ENCODE peak calls at places on chromosome 1, in nine cellular contexts. K is left ventricle myocardium inferior; C is body of pancreas; Y is IMR-90; V is CD4-positive, CD25-positive, alpha-beta regulatory T cell; M is tibial nerve; U is transverse colon; A is PC-3; H is neural progenitor cell. T is an unnamed sample. For H3K27me3, the result is how much of the 10 kb centered on the place peaks cover.

GRCh38 chr1:53198241-53198651 is 1.6 kb downstream of the CPT2 start:
- DNase-seq in K (no peak), C (no peak), Y (no peak), V (no peak), M (peak), U (peak), A (no peak), H (no peak), T (peak)

GRCh38 chr1:159985456-159985855 is 31.4 kb upstream of the SLAMF9 start:
- DNase-seq in K (no peak), C (no peak), Y (no peak), V (no peak), M (no peak), U (no peak), A (no peak), H (no peak), T (no peak)

GRCh38 chr1:8134546-8135235 is 108.6 kb upstream of the ERRFI1 start:
- DNase-seq in K (no peak), C (no peak), Y (no peak), V (no peak), M (no peak), U (no peak), A (no peak), H (no peak), T (no peak)

GRCh38 chr1:1430114-1430982 is 5.1 kb upstream of the VWA1 start:
- DNase-seq in K (peak), C (peak), Y (peak), V (no peak), M (peak), U (no peak), A (no peak), H (peak), T (no peak)

GRCh38 chr1:51990478-51990965 is at the start of gene RAB3B:
- DNase-seq in K (peak), C (peak), Y (peak), V (peak), M (no peak), U (peak), A (peak), H (peak), T (peak)

GRCh38 chr1:36349241-36349671 is 25.8 kb upstream of the EVA1B start:
- DNase-seq in K (no peak), C (no peak), Y (peak), V (no peak), M (no peak), U (no peak), A (peak), H (no peak), T (no peak)

GRCh38 chr1:157700305-157700704 is 264 bp downstream of the FCRL3 start:
- DNase-seq in K (no peak), C (no peak), Y (no peak), V (no peak), M (no peak), U (no peak), A (no peak), H (no peak), T (no peak)

GRCh38 chr1:7408771-7409150 is 362.3 kb upstream of the VAMP3 start:
- DNase-seq in K (no peak), C (no peak), Y (no peak), V (no peak), M (no peak), U (no peak), A (no peak), H (no peak), T (no peak)

GRCh38 chr1:60367522-60367921 is 294.0 kb upstream of the C1orf87 start:
- DNase-seq in K (no peak), C (no peak), Y (no peak), V (no peak), M (no peak), U (no peak), A (no peak), H (peak), T (no peak)

GRCh38 chr1:156144747-156145146 is 8.6 kb upstream of the SEMA4A start:
- DNase-seq in K (no peak), C (no peak), Y (no peak), V (no peak), M (no peak), U (no peak), A (peak), H (no peak), T (no peak)

GRCh38 chr1:84960371-84960770 is 36.5 kb downstream of the MCOLN2 start:
- DNase-seq in K (no peak), C (no peak), Y (peak), V (no peak), M (no peak), U (no peak), A (peak), H (no peak), T (no peak)

GRCh38 chr1:204220217-204220616 is 6.4 kb upstream of the GOLT1A start:
- DNase-seq in K (no peak), C (no peak), Y (no peak), V (no peak), M (no peak), U (no peak), A (no peak), H (no peak), T (no peak)

GRCh38 chr1:236144446-236145150 is 2.3 kb downstream of the GPR137B start:
- DNase-seq in K (no peak), C (no peak), Y (peak), V (no peak), M (no peak), U (no peak), A (no peak), H (peak), T (peak)

GRCh38 chr1:8089535-8090228 is 63.6 kb upstream of the ERRFI1 start:
- DNase-seq in K (no peak), C (no peak), Y (peak), V (no peak), M (no peak), U (no peak), A (peak), H (no peak), T (no peak)

DNA sequence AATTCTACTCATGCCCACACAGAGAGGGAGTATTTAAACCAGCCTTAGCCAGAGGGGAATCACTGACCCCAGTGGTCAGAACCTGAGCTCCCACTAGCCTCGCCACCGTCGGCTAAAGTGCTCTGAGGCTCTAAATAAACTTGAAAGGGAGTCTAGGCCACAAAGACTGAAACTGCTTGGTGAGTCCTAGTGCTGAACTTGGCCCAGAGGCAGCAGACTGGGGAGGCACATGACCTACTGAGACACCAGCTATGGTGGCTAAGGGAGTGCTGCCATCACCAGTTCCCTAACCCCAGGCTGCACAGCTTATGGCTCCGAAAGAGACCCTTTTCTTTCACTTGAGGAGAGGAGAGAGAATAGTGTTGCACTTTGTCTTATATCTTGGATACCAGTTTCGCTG is 1542.8 kb downstream of the KCNT2 start:
- DNase-seq in K (no peak), C (no peak), Y (no peak), V (no peak), M (no peak), U (no peak), A (no peak), H (no peak), T (no peak)
- H3K27me3 ChIP-seq in K (under half), C (under half), Y (under half), V (under half), M (under half), U (under half), A (under half), H (under half), T (under half)

GRCh38 chr1:4512622-4513021 is 141.8 kb upstream of the AJAP1 start:
- DNase-seq in K (peak), C (peak), Y (no peak), V (no peak), M (peak), U (no peak), A (no peak), H (no peak), T (no peak)

GRCh38 chr1:4513326-4514114 is 140.9 kb upstream of the AJAP1 start:
- DNase-seq in K (no peak), C (no peak), Y (no peak), V (no peak), M (no peak), U (no peak), A (no peak), H (no peak), T (no peak)

GRCh38 chr1:4509206-4509605 is 145.2 kb upstream of the AJAP1 start:
- DNase-seq in K (no peak), C (no peak), Y (no peak), V (no peak), M (no peak), U (no peak), A (no peak), H (no peak), T (no peak)

GRCh38 chr1:4511374-4511773 is 143.0 kb upstream of the AJAP1 start:
- DNase-seq in K (no peak), C (no peak), Y (no peak), V (no peak), M (no peak), U (no peak), A (no peak), H (no peak), T (no peak)

DNA sequence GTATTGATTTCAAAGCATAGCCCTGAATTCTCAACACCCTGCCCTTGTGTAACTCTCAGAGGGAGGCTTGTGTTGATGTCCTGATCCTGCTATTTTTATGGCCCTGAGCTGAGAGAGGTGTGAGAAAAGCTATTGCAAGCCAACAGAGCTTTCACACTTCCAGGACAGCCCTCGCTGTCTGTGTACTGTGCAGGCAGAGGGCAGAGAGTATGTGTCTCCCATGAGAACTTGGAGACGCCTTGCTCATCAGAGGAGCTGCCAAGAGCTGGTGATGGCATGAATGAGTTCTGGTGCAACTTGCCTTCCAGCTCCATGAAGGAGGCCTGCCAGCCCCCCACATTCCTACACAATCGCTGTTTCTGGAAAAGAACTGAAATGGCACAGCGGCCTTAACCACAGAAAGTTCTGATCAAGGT is 144.1 kb upstream of the AJAP1 start:
- DNase-seq in K (no peak), C (peak), Y (no peak), V (no peak), M (peak), U (no peak), A (no peak), H (no peak), T (no peak)
- H3K27me3 ChIP-seq in K (under half), C (under half), Y (under half), V (under half), M (under half), U (under half), A (under half), H (under half), T (under half)

GRCh38 chr1:29597861-29598260 is 361.5 kb downstream of the PTPRU start:
- DNase-seq in K (no peak), C (no peak), Y (no peak), V (no peak), M (no peak), U (no peak), A (no peak), H (no peak), T (no peak)
- H3K27me3 ChIP-seq in K (half or more), C (under half), Y (under half), V (under half), M (under half), U (under half), A (under half), H (under half), T (under half)

DNA sequence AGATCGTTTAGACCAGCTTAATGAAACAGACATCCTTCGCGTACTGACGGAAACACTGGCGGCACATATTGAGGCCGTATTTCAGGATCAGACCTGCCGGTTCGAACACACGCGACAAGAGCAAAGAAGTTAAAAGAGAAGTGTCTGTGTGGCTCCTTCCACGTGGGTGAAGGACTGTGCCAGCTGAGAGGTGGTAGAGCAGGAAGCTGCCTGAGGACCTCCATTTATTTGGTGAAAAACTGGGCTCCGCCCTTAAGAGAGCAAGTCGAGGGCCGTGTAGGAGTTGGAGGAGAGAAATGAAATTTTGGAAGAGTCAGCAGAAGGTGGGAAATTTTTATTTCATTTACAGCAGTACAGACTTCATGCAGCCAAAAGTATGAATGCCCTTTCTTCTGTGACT is 38.8 kb upstream of the ADORA3 start:
- DNase-seq in K (no peak), C (no peak), Y (no peak), V (no peak), M (no peak), U (no peak), A (no peak), H (no peak), T (no peak)
- H3K27me3 ChIP-seq in K (under half), C (under half), Y (under half), V (under half), M (under half), U (under half), A (under half), H (under half), T (under half)

DNA sequence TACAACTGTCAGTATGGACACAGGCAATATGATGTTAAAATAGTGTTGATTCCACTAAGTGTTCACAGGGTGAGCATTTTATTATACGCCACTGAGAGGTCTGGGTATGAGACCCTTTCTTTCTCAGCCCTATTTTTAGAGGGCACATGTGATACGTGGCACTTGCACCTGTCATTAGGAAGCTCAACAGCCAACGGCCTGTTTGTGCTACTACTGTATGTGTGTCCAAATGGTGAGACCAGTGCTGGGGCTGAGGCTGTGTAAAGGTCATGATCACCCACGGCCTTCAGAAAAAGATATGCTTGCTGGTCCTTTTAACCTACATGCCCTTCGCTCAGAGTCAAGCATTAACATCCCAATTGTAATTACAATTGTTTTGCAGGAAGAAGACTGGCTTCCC is 176.2 kb downstream of the DUSP10 start:
- DNase-seq in K (no peak), C (no peak), Y (no peak), V (no peak), M (no peak), U (no peak), A (no peak), H (no peak), T (no peak)
- H3K27me3 ChIP-seq in K (under half), C (under half), Y (under half), V (under half), M (under half), U (under half), A (under half), H (under half), T (under half)

GRCh38 chr1:116677474-116678062 is 10.0 kb upstream of the IGSF3 start:
- DNase-seq in K (no peak), C (no peak), Y (no peak), V (no peak), M (no peak), U (no peak), A (no peak), H (no peak), T (no peak)
- H3K27me3 ChIP-seq in K (under half), C (under half), Y (under half), V (under half), M (under half), U (under half), A (under half), H (under half), T (under half)

GRCh38 chr1:114131526-114132220 is 22.0 kb downstream of the SYT6 start:
- DNase-seq in K (no peak), C (no peak), Y (peak), V (no peak), M (no peak), U (no peak), A (peak), H (no peak), T (no peak)

GRCh38 chr1:114135806-114136205 is 17.9 kb downstream of the SYT6 start:
- DNase-seq in K (no peak), C (no peak), Y (no peak), V (no peak), M (no peak), U (no peak), A (no peak), H (no peak), T (no peak)

GRCh38 chr1:114137497-114137896 is 16.2 kb downstream of the SYT6 start:
- DNase-seq in K (no peak), C (no peak), Y (no peak), V (no peak), M (no peak), U (no peak), A (no peak), H (no peak), T (no peak)

GRCh38 chr1:114130846-114131525 is 22.7 kb downstream of the SYT6 start:
- DNase-seq in K (no peak), C (no peak), Y (no peak), V (no peak), M (no peak), U (no peak), A (no peak), H (peak), T (no peak)

DNA sequence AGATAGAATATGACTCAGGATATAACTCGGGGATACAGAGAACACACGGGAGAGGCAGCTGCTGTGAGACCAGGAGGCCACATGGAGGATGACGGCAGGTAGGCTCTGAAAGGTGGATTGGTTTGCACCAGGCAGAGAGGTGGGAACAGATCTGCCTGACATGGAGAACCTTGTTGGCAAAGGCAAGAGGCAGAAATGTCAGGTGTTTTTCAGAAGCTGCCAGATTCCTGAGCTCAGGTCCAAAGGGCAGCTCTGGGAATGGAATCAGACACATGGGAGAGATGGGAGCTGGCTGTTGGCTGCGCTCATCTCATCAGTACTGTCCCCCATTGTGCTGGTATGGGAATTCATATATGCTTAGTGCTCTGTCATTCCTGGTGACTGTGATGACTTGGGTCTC is 19.2 kb downstream of the SYT6 start:
- DNase-seq in K (no peak), C (peak), Y (no peak), V (no peak), M (no peak), U (no peak), A (no peak), H (no peak), T (peak)
- H3K27me3 ChIP-seq in K (half or more), C (under half), Y (under half), V (under half), M (under half), U (under half), A (under half), H (under half), T (under half)

GRCh38 chr1:41384579-41384978 is 23.3 kb downstream of the FOXO6 start:
- DNase-seq in K (no peak), C (no peak), Y (no peak), V (no peak), M (no peak), U (no peak), A (no peak), H (no peak), T (no peak)
- H3K27me3 ChIP-seq in K (under half), C (under half), Y (half or more), V (under half), M (under half), U (under half), A (under half), H (half or more), T (under half)

DNA sequence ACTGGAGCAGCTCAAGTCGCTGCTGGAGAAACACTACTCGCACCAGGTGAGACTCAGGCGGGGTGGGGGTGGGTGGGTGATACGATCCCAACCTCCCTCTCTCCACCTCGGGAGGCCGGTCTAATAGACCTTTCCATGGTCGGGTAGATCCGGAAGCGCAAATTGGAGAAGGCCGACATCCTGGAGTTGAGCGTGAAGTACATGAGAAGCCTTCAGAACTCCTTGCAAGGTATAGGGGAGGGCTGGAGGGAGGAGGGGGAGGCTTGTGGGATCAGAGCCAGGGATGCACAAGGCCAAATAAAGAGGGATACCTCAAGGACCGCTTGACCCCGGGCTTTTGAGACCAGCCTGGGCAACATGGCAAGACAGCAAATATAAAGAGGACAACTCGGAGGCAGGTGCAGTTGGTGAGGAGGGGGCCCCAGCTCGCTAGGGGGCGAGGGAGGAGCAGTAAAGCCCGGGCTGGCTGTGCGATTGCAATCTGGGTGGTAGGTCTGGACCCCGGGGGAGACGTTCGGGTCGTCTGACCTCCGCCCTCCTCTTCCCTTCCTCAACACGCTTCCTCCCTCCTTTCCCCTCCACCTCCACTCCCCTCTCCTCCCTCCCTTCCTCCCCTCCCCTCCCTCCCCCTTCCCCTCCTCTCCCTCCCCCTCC is 549 bp downstream of the HES3 start:
- DNase-seq in K (no peak), C (no peak), Y (no peak), V (no peak), M (no peak), U (no peak), A (no peak), H (peak), T (no peak)
- H3K27me3 ChIP-seq in K (half or more), C (under half), Y (half or more), V (under half), M (under half), U (half or more), A (under half), H (under half), T (under half)

GRCh38 chr1:2927393-2927792 is 93.9 kb upstream of the ACTRT2 start:
- DNase-seq in K (no peak), C (no peak), Y (no peak), V (no peak), M (no peak), U (no peak), A (no peak), H (no peak), T (no peak)
- H3K27me3 ChIP-seq in K (half or more), C (under half), Y (under half), V (under half), M (under half), U (under half), A (half or more), H (under half), T (under half)

T was measured in small intestine.